ENCODE peak calls at places on chromosome 3, in seven cellular contexts. Y is PC-9; H is WERI-Rb-1; X is naive thymus-derived CD4-positive, alpha-beta T cell; V is A673; D is psoas muscle; S is colonic mucosa. E is an unnamed sample.
A peak's percentile ranks its signal among the peaks of the same experiment; 100 is the strongest.

GRCh38 chr3:15377961-15378791 is 45.8 kb upstream of the SH3BP5 start:
- DNase-seq in X (peak; percentile 93), S (peak; percentile 97), Y (peak; percentile 84), V (peak; percentile 96), H (peak; percentile 92), D (peak; percentile 93), E (peak; percentile 45)

GRCh38 chr3:13894812-13895154 is 14.9 kb upstream of the WNT7A start:
- DNase-seq in H (no peak), D (peak; percentile 20), V (no peak), S (no peak), X (no peak), Y (no peak), E (no peak)

GRCh38 chr3:119700269-119700919 is 2.4 kb upstream of the CFAP91 start:
- DNase-seq in H (no peak), S (peak; percentile 38), D (no peak), X (no peak), Y (no peak), V (no peak), E (no peak)

GRCh38 chr3:5787863-5788488 is 600.5 kb downstream of the EDEM1 start:
- DNase-seq in S (peak; percentile 24), V (peak; percentile 56), Y (no peak), X (no peak), H (peak; percentile 12), D (no peak), E (no peak)

GRCh38 chr3:169299897-169300296 is 363.6 kb downstream of the MECOM start:
- DNase-seq in V (no peak), H (no peak), X (no peak), Y (no peak), S (no peak), D (no peak), E (no peak)

GRCh38 chr3:41194701-41195100 is 4.6 kb upstream of the CTNNB1 start:
- DNase-seq in D (no peak), Y (no peak), H (no peak), X (no peak), S (no peak), V (no peak), E (no peak)

GRCh38 chr3:157073810-157074209 is 86.1 kb downstream of the CCNL1 start:
- DNase-seq in V (peak; percentile 78), Y (no peak), X (no peak), H (no peak), D (no peak), S (no peak), E (no peak)

GRCh38 chr3:61668317-61668864 is 107.0 kb downstream of the PTPRG start:
- DNase-seq in X (no peak), Y (no peak), D (no peak), V (peak; percentile 66), H (no peak), S (no peak), E (no peak)

GRCh38 chr3:176964656-176965055 is 232.6 kb downstream of the TBL1XR1 start:
- DNase-seq in X (no peak), V (peak; percentile 89), S (no peak), D (no peak), Y (no peak), H (no peak), E (no peak)

GRCh38 chr3:149462653-149463052 is 11.8 kb upstream of the TM4SF4 start:
- DNase-seq in H (no peak), Y (no peak), X (no peak), V (no peak), D (no peak), S (no peak), E (no peak)

GRCh38 chr3:186365202-186365974 is 3.4 kb upstream of the DGKG start:
- DNase-seq in D (no peak), Y (no peak), X (no peak), V (no peak), S (no peak), H (peak; percentile 8), E (no peak)

GRCh38 chr3:55002416-55002930 is 74.6 kb upstream of the LRTM1 start:
- DNase-seq in X (no peak), Y (no peak), S (no peak), H (no peak), V (no peak), D (no peak), E (no peak)

GRCh38 chr3:54999801-55000200 is 71.9 kb upstream of the LRTM1 start:
- DNase-seq in Y (no peak), H (peak; percentile 28), X (no peak), S (no peak), D (no peak), V (no peak), E (no peak)

GRCh38 chr3:55000546-55000945 is 72.7 kb upstream of the LRTM1 start:
- DNase-seq in X (no peak), D (no peak), V (no peak), S (no peak), H (peak; percentile 56), Y (peak; percentile 56), E (no peak)

GRCh38 chr3:55000946-55001345 is 73.1 kb upstream of the LRTM1 start:
- DNase-seq in D (no peak), V (no peak), S (no peak), X (no peak), Y (no peak), H (no peak), E (no peak)

DNA sequence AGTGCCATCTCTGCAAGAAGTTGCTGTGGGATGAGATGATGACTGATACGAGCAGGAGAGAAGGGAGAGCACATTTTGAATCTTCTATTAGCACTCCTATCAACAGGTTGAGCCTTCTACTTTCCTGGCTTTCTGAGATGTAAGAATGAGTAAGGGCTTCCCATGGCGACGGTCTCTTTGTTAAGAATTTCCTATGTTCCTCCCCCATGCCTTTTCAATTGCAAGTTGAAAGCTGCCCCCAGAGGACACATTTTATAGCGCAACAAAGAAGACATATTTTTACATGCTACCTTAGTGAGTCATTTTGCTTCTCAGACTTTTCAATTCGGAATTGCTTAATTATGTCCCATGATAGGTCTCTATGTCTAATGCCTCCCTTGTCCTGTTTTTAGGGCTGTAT is 71.3 kb upstream of the LRTM1 start:
- DNase-seq in V (peak; percentile 46), S (no peak), Y (peak; percentile 33), H (no peak), X (no peak), D (no peak), E (no peak)
- H3K27ac ChIP-seq in V (no peak overlapping the region), S (no peak overlapping the region), Y (no peak overlapping the region), H (no peak overlapping the region), X (no peak overlapping the region), D (no peak overlapping the region), E (no peak overlapping the region)

DNA sequence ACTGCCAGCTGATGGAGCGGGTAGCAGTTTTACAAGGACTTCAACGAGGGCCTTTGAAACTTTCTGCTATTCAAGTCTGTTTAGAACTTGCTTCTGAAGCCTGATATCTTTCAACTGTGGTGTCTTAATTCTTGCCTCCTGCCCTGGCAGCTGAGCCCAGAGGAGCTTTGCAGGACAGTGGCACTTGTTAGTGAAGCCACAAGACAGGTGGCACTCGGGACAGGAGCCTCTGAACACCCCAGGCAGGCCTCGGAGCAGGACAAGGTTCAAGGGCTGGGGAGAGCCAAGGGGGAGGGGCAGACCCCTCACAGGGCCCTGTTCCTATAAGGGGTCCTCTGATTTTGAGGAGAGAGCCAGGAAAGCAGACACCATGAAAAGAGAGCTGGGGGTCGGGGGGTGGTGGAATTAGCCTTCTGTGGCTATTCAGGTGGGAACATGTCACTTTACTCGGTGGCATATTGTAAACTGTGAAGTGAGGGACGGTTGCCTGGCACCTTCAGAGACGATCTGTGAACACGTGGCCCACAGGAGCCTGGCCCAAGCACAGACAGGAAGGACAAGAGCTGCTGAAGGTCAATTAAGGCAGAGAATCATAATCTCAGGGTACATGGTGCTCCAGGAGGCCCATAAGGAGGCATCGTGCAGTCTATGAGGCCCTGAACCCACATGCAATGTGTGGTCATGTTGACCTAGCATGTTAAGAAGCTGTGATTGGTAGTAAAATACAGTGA is 30.1 kb upstream of the KY start:
- DNase-seq in X (no peak), V (no peak), Y (no peak), S (no peak), D (peak; percentile 28), H (no peak), E (no peak)
- H3K27ac ChIP-seq in X (no peak overlapping the region), V (no peak overlapping the region), Y (no peak overlapping the region), S (no peak overlapping the region), D (peak overlapping the region; percentile 59), H (no peak overlapping the region), E (no peak overlapping the region)

DNA sequence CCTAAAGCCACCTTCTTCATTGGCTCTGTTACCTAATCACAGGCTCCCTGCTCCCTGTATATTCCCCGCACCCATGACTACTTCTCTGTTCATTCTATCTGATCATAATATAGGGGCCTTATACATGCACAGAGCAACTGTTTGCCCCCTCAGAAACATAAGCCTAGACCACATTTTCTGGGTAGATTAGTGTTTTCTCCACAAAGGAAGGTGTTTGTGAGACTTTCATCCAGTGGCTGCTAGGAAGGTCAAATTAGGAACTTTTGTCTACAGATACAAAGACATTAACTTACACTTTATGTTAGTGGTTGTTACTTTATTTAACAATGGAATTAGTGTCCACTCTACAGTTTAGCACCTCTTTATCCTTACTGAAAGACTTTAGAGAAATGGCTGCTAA is 174.9 kb downstream of the GHSR start:
- DNase-seq in V (no peak), S (no peak), H (no peak), Y (no peak), D (no peak), X (no peak), E (no peak)
- H3K27ac ChIP-seq in V (peak overlapping the region; percentile 29), S (no peak overlapping the region), H (no peak overlapping the region), Y (peak overlapping the region; percentile 33), D (no peak overlapping the region), X (no peak overlapping the region), E (no peak overlapping the region)

GRCh38 chr3:171255236-171255806 is 204.9 kb downstream of the TNIK start:
- DNase-seq in D (no peak), H (no peak), S (no peak), V (no peak), X (peak; percentile 58), Y (no peak), E (no peak)

GRCh38 chr3:171260430-171260829 is 199.8 kb downstream of the TNIK start:
- DNase-seq in S (no peak), D (no peak), Y (no peak), V (no peak), H (no peak), X (no peak), E (no peak)

GRCh38 chr3:171257251-171258179 is 202.7 kb downstream of the TNIK start:
- DNase-seq in X (no peak), Y (no peak), H (no peak), V (no peak), S (no peak), D (no peak), E (no peak)

GRCh38 chr3:171258316-171258715 is 201.9 kb downstream of the TNIK start:
- DNase-seq in H (no peak), S (no peak), V (no peak), Y (peak; percentile 24), D (no peak), X (no peak), E (no peak)

DNA sequence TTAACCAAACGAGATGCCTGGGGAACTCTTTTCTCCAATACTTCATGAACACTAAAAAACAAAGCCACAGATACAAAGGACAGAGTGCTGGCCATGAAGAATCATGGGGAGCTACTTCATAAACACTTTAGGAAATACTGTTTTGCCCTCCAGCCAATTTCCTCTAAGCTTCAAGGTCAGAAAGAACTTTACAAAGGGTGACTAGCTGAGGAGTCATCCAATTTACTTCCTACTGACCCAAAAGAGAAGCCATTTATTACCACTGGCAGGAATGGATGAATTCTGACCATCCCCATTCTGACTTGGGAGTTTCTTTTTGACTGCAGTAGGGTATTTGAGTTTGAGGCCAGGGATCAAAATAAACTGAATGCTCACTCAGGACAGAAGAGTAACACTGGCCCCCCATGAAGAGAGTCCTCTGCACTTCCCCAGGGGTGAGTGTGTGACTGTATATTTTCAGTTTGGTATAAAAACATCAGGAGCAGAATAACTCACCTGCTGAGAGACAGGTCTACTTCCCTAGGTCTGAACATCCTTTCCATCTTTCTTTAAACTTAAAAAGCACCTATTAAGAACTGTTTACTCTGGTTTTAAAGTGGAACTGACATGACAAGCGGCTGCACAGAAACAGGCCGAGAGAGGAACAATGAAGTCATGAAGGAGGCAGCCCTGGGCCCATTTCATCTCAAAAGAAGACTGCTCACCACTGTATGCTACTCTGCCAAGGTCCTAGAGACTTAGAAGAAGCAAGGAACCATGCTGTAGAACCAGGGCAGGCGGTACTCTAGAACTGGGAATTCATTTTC is 203.6 kb downstream of the TNIK start:
- DNase-seq in V (no peak), D (no peak), X (no peak), H (no peak), S (no peak), Y (no peak), E (no peak)
- H3K27ac ChIP-seq in V (no peak overlapping the region), D (peak overlapping the region; percentile 84), X (peak overlapping the region; percentile 70), H (no peak overlapping the region), S (no peak overlapping the region), Y (no peak overlapping the region), E (no peak overlapping the region)